ENCODE peak calls at places on chromosomes 1 and 21, in five cellular contexts. X is AG04450; M is aorta; L is neural progenitor cell; U is CD8-positive, alpha-beta T cell. T is an unnamed sample.
A peak's percentile ranks its signal among the peaks of the same experiment; 100 is the strongest.

GRCh38 chr1:109484519-109484975 is 842 bp downstream of the ATXN7L2 start:
- DNase-seq in X (no peak), M (peak; percentile 32), L (peak; percentile 48), U (no peak), T (no peak)

GRCh38 chr1:159749630-159750029 is 31.1 kb upstream of the DUSP23 start:
- DNase-seq in X (no peak), M (no peak), L (no peak), U (no peak), T (no peak)

GRCh38 chr1:174230399-174230798 is 71.1 kb downstream of the RABGAP1L start:
- DNase-seq in X (no peak), M (no peak), L (no peak), U (no peak), T (no peak)

GRCh38 chr1:27887215-27888035 is 15.1 kb downstream of the THEMIS2 start:
- DNase-seq in X (no peak), M (no peak), L (no peak), U (peak; percentile 24), T (no peak)

GRCh38 chr1:54874079-54874830 is 12.7 kb downstream of the DHCR24 start:
- DNase-seq in X (no peak), M (no peak), L (no peak), U (no peak), T (no peak)

GRCh38 chr21:42411197-42411869 is 7.6 kb downstream of the UBASH3A start:
- DNase-seq in X (no peak), M (no peak), L (peak; percentile 47), U (no peak), T (no peak)

GRCh38 chr21:15050588-15051377 is 14.0 kb downstream of the NRIP1 start:
- DNase-seq in X (no peak), M (no peak), L (no peak), U (no peak), T (no peak)

GRCh38 chr1:160400646-160401486 is 502 bp downstream of the VANGL2 start:
- DNase-seq in X (no peak), M (no peak), L (peak; percentile 88), U (no peak), T (no peak)

GRCh38 chr1:74995848-74996247 is 138.3 kb upstream of the LHX8 start:
- DNase-seq in X (no peak), M (no peak), L (no peak), U (no peak), T (no peak)

GRCh38 chr1:157044326-157044725 is 1.2 kb downstream of the ARHGEF11 start:
- DNase-seq in X (no peak), M (no peak), L (no peak), U (no peak), T (no peak)

GRCh38 chr1:3459051-3459908 is 4.8 kb downstream of the ARHGEF16 start:
- DNase-seq in X (no peak), M (peak; percentile 37), L (no peak), U (no peak), T (no peak)

GRCh38 chr21:28669331-28669730 is 323.3 kb downstream of the LTN1 start:
- DNase-seq in X (no peak), M (no peak), L (no peak), U (no peak), T (no peak)

GRCh38 chr1:22039594-22040347 is 12.7 kb upstream of the CDC42 start:
- DNase-seq in X (no peak), M (peak; percentile 73), L (no peak), U (peak; percentile 87), T (peak; percentile 54)

GRCh38 chr1:64140596-64140995 is 62.8 kb upstream of the UBE2U start:
- DNase-seq in X (no peak), M (no peak), L (no peak), U (no peak), T (no peak)

GRCh38 chr1:19254416-19254815 is 2.8 kb downstream of the MRTO4 start:
- DNase-seq in X (no peak), M (no peak), L (peak; percentile 37), U (no peak), T (no peak)

GRCh38 chr1:214439352-214440119 is 111.9 kb downstream of the PTPN14 start:
- DNase-seq in X (peak; percentile 76), M (no peak), L (no peak), U (no peak), T (peak; percentile 70)

GRCh38 chr1:41800237-41800902 is 118.4 kb downstream of the HIVEP3 start:
- DNase-seq in X (no peak), M (peak; percentile 64), L (no peak), U (no peak), T (no peak)

GRCh38 chr21:37245151-37245550 is 22.0 kb downstream of the VPS26C start:
- DNase-seq in X (no peak), M (no peak), L (no peak), U (no peak), T (no peak)

GRCh38 chr1:154306151-154306550 is 14.7 kb upstream of the AQP10 start:
- DNase-seq in X (no peak), M (no peak), L (no peak), U (no peak), T (no peak)

GRCh38 chr1:172466795-172467407 is 23.0 kb upstream of the PIGC start:
- DNase-seq in X (no peak), M (no peak), L (no peak), U (no peak), T (no peak)

GRCh38 chr1:238681021-238681420 is 705.3 kb upstream of the CHRM3 start:
- DNase-seq in X (no peak), M (no peak), L (no peak), U (no peak), T (no peak)

GRCh38 chr1:111818546-111818945 is 62.8 kb downstream of the DDX20 start:
- DNase-seq in X (no peak), M (no peak), L (no peak), U (no peak), T (no peak)

GRCh38 chr1:22821027-22821426 is 110.4 kb downstream of the EPHB2 start:
- DNase-seq in X (no peak), M (peak; percentile 29), L (no peak), U (no peak), T (no peak)

GRCh38 chr1:241842565-241842964 is 5.4 kb upstream of the EXO1 start:
- DNase-seq in X (peak; percentile 34), M (no peak), L (no peak), U (no peak), T (no peak)

GRCh38 chr1:89566761-89567174 is 42.1 kb downstream of the LRRC8B start:
- DNase-seq in X (no peak), M (peak; percentile 65), L (peak; percentile 68), U (no peak), T (peak; percentile 65)

GRCh38 chr1:8145525-8145924 is 119.4 kb upstream of the ERRFI1 start:
- DNase-seq in X (no peak), M (no peak), L (no peak), U (no peak), T (no peak)

GRCh38 chr1:10679521-10680220 is 116.8 kb downstream of the CASZ1 start:
- DNase-seq in X (peak; percentile 11), M (no peak), L (peak; percentile 92), U (no peak), T (no peak)

GRCh38 chr1:5746611-5747427 is 245.4 kb downstream of the NPHP4 start:
- DNase-seq in X (no peak), M (peak; percentile 34), L (no peak), U (no peak), T (peak; percentile 31)

GRCh38 chr1:152823291-152823690 is 4.0 kb upstream of the LCE1A start:
- DNase-seq in X (no peak), M (no peak), L (no peak), U (no peak), T (no peak)

GRCh38 chr1:152824964-152825363 is 2.3 kb upstream of the LCE1A start:
- DNase-seq in X (no peak), M (no peak), L (no peak), U (no peak), T (no peak)

GRCh38 chr1:152827173-152827572 is at the start of gene LCE1A:
- DNase-seq in X (no peak), M (no peak), L (no peak), U (no peak), T (no peak)
- H3K9me3 ChIP-seq in X (peaks cover 6% of the 10 kb centered on the region), M (peaks cover 1% of the 10 kb centered on the region), L (peaks cover 17% of the 10 kb centered on the region), U (no peaks in the 10 kb centered on the region), T (no peaks in the 10 kb centered on the region)

GRCh38 chr1:185650602-185651230 is 83.5 kb upstream of the HMCN1 start:
- DNase-seq in X (no peak), M (no peak), L (no peak), U (no peak), T (no peak)
- H3K9me3 ChIP-seq in X (peaks cover 8% of the 10 kb centered on the region), M (peaks cover 2% of the 10 kb centered on the region), L (no peaks in the 10 kb centered on the region), U (no peaks in the 10 kb centered on the region), T (no peaks in the 10 kb centered on the region)

GRCh38 chr1:83985048-83985447 is 13.9 kb downstream of the TTLL7 start:
- DNase-seq in X (no peak), M (no peak), L (no peak), U (no peak), T (peak; percentile 65)
- H3K9me3 ChIP-seq in X (peaks cover 6% of the 10 kb centered on the region), M (no peaks in the 10 kb centered on the region), L (peaks cover 9% of the 10 kb centered on the region), U (no peaks in the 10 kb centered on the region), T (no peaks in the 10 kb centered on the region)

GRCh38 chr21:29985866-29986265 is 46.1 kb upstream of the GRIK1 start:
- DNase-seq in X (no peak), M (no peak), L (no peak), U (no peak), T (no peak)
- H3K9me3 ChIP-seq in X (peaks cover 4% of the 10 kb centered on the region), M (no peaks in the 10 kb centered on the region), L (no peaks in the 10 kb centered on the region), U (no peaks in the 10 kb centered on the region), T (no peaks in the 10 kb centered on the region)

GRCh38 chr21:21345296-21345695 is 347.1 kb downstream of the NCAM2 start:
- DNase-seq in X (no peak), M (no peak), L (no peak), U (no peak), T (no peak)
- H3K9me3 ChIP-seq in X (no peaks in the 10 kb centered on the region), M (peaks cover 2% of the 10 kb centered on the region), L (peaks cover 8% of the 10 kb centered on the region), U (no peaks in the 10 kb centered on the region), T (no peaks in the 10 kb centered on the region)

T was measured in right lobe of liver.